ENCODE peak calls at places on chromosomes 16 and 17, in six cellular contexts. W, G, R, Y, C and H are unnamed samples.

GRCh38 chr16:4371481-4372314 is at the start of gene VASN:
- DNase-seq in W (no peak), C (peak; percentile 93), Y (peak; percentile 59), R (no peak), G (peak; percentile 98), H (peak; percentile 96)

GRCh38 chr16:67100569-67101300 is 9.0 kb upstream of the PHAF1 start:
- DNase-seq in C (no peak), R (no peak), G (peak; percentile 44), Y (no peak), W (no peak), H (no peak)

GRCh38 chr16:22670551-22670970 is 143.4 kb upstream of the HS3ST2 start:
- DNase-seq in W (no peak), Y (peak; percentile 50), C (peak; percentile 86), R (no peak), G (peak; percentile 64), H (peak; percentile 76)

GRCh38 chr16:9364721-9365693 is 273.6 kb downstream of the HAPSTR1 start:
- DNase-seq in Y (peak; percentile 86), G (peak; percentile 33), C (peak; percentile 4), W (no peak), R (no peak), H (no peak)

GRCh38 chr17:41710472-41711090 is 1.6 kb upstream of the GAST start:
- DNase-seq in Y (no peak), G (no peak), C (no peak), R (no peak), W (no peak), H (no peak)

GRCh38 chr16:671353-672131 is 3.6 kb downstream of the RHOT2 start:
- DNase-seq in Y (no peak), C (no peak), W (no peak), G (no peak), R (no peak), H (no peak)

GRCh38 chr17:66472123-66472522 is 169.7 kb downstream of the PRKCA start:
- DNase-seq in R (no peak), G (no peak), W (no peak), Y (no peak), C (no peak), H (no peak)

GRCh38 chr16:23679274-23679985 is 741 bp downstream of the PLK1 start:
- DNase-seq in G (peak; percentile 71), C (peak; percentile 57), W (no peak), Y (peak; percentile 63), R (peak; percentile 82), H (peak; percentile 89)

GRCh38 chr17:10385871-10386270 is 13.1 kb upstream of the MYH13 start:
- DNase-seq in W (no peak), R (no peak), C (no peak), G (no peak), Y (no peak), H (no peak)

GRCh38 chr17:56085576-56086267 is 67.6 kb upstream of the ANKFN1 start:
- DNase-seq in R (no peak), Y (no peak), W (no peak), G (no peak), C (no peak), H (no peak)

GRCh38 chr16:22206847-22207714 is 1.0 kb downstream of the EEF2K start:
- DNase-seq in C (peak; percentile 61), R (peak; percentile 77), G (peak; percentile 75), Y (no peak), W (peak; percentile 31), H (peak; percentile 58)

GRCh38 chr16:29777576-29778360 is at the start of gene ZG16:
- DNase-seq in G (no peak), C (no peak), W (no peak), Y (no peak), R (no peak), H (no peak)

GRCh38 chr16:70429888-70430666 is 8.8 kb downstream of the ST3GAL2 start:
- DNase-seq in Y (no peak), C (no peak), W (peak; percentile 70), R (no peak), G (no peak), H (peak; percentile 16)

GRCh38 chr17:57295526-57296023 is 39.3 kb downstream of the MSI2 start:
- DNase-seq in G (no peak), R (no peak), W (no peak), C (no peak), Y (no peak), H (no peak)

GRCh38 chr16:90008708-90009145 is 10.5 kb downstream of the DBNDD1 start:
- DNase-seq in W (no peak), C (no peak), R (peak; percentile 64), G (no peak), Y (no peak), H (no peak)

GRCh38 chr16:12255473-12255872 is 278.9 kb downstream of the SNX29 start:
- DNase-seq in Y (no peak), G (no peak), R (no peak), W (no peak), C (no peak), H (no peak)

GRCh38 chr16:19375561-19376158 is 42.0 kb upstream of the TMC5 start:
- DNase-seq in R (no peak), Y (peak; percentile 60), C (no peak), W (peak; percentile 28), G (peak; percentile 77), H (peak; percentile 70)

GRCh38 chr17:17874478-17874877 is 37.7 kb upstream of the SREBF1 start:
- DNase-seq in W (no peak), R (no peak), G (no peak), C (no peak), Y (no peak), H (no peak)

GRCh38 chr17:37475713-37476420 is 13.8 kb upstream of the DUSP14 start:
- DNase-seq in R (no peak), Y (no peak), C (no peak), G (no peak), W (no peak), H (no peak)

GRCh38 chr17:50365165-50365564 is 7.8 kb downstream of the MRPL27 start:
- DNase-seq in Y (no peak), C (no peak), W (no peak), R (no peak), G (no peak), H (no peak)

DNA sequence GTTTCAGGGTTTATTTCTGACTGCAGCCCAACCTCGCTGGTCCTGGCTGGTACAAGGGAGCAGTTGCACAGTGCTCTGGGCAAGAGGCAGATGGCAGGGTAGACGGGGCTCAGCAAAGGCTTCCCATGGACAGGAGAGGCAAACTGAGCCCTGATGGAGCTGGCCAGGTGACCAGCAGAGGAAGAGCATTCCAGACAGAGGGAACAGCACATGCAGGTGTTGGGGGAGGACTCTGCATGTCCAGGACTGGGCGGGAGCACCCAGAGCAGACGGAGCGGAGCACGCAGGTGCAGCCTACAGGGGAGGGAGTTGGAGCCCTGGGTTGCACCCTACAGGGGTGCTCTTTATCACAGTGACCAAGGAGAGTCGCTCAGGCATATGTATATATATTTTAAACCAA is 285.3 kb downstream of the FOXL1 start:
- DNase-seq in C (no peak), R (no peak), W (no peak), G (no peak), Y (no peak), H (no peak)
- TF ChIP-seq GABPA in C (no peak), R (no peak), W (no peak), G (no peak), Y (no peak), H (no peak)

GRCh38 chr16:8070501-8070900 is 519.8 kb downstream of the TMEM114 start:
- DNase-seq in Y (no peak), R (no peak), C (no peak), W (no peak), G (no peak), H (no peak)
- TF ChIP-seq GABPA in Y (no peak), R (no peak), C (no peak), W (no peak), G (no peak), H (no peak)

GRCh38 chr16:28310796-28311195 is 18.5 kb downstream of the SBK1 start:
- DNase-seq in W (no peak), Y (no peak), G (no peak), R (no peak), C (no peak), H (peak; percentile 22)

GRCh38 chr16:28311413-28311812 is 19.1 kb downstream of the SBK1 start:
- DNase-seq in Y (no peak), C (no peak), G (no peak), W (no peak), R (no peak), H (no peak)

GRCh38 chr16:28313587-28313986 is 21.3 kb downstream of the SBK1 start:
- DNase-seq in Y (no peak), C (no peak), W (no peak), G (no peak), R (no peak), H (no peak)

GRCh38 chr16:28311913-28312312 is 19.6 kb downstream of the SBK1 start:
- DNase-seq in G (no peak), W (no peak), R (no peak), Y (no peak), C (no peak), H (no peak)

DNA sequence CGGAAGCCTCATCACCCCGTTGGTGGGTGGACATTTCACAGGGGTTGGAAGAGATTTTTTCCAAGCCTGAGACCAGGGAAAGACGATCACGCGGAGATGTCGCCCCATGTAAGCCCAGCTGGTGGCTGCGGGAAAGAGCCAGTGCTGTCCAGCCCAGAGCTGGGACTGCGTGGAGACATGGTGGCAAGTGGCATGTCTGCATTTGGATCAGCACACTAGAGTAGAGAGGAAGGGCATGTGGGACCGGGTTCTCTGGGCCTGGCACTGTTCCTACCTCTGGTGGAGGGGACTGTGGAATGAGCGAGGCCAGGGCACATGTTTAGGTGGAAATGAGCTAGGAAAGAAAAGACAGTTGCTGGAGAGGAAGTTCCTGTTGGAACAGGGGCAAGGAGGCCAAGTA is 20.0 kb downstream of the SBK1 start:
- DNase-seq in G (no peak), W (no peak), R (no peak), C (no peak), Y (no peak), H (no peak)
- TF ChIP-seq GABPA in G (no peak), W (no peak), R (no peak), C (no peak), Y (no peak), H (no peak)

GRCh38 chr17:43341705-43342600 is 56.8 kb upstream of the ARL4D start:
- DNase-seq in R (no peak), G (no peak), C (no peak), Y (no peak), W (no peak), H (no peak)

GRCh38 chr17:43334744-43335400 is 63.9 kb upstream of the ARL4D start:
- DNase-seq in Y (no peak), R (no peak), G (no peak), C (no peak), W (no peak), H (no peak)

GRCh38 chr17:43337684-43338428 is 60.9 kb upstream of the ARL4D start:
- DNase-seq in Y (no peak), C (no peak), W (no peak), G (no peak), R (no peak), H (no peak)

GRCh38 chr17:43342601-43342905 is 56.2 kb upstream of the ARL4D start:
- DNase-seq in Y (no peak), R (no peak), C (no peak), G (no peak), W (no peak), H (no peak)

DNA sequence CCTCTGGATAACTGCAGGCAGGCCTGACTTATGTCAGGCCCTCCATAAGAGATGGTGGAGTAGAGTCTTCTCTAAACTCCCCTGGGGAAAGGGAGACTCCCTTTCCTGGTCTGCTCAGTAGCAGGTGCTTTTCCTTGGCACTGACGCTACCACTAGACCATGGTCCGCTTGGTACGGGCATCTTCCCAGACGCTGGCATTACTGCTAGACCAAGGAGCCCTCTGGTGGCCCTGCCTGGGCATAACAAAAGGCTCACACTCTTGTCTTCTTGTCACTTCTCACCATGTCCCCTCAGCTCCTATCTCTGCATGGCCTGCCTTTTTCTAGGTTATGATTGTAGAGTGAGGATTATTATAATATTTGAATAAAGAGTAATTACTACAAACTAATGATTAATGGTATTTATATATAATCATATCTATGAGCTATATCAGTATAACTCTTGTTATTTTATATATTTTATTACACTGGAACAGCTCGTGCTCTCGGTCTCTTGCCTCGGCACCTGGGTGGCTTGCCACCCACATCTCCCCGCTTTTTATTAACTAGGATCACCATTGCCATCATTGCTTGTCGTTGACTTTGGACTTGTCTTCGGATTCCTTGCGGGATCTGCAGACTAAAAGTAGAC is 59.8 kb upstream of the ARL4D start:
- DNase-seq in G (no peak), W (no peak), C (peak; percentile 77), Y (peak; percentile 51), R (peak; percentile 71), H (no peak)
- TF ChIP-seq GABPA in G (no peak), W (no peak), C (no peak), Y (no peak), R (no peak), H (no peak)